ENCODE peak calls at places on chromosomes 3 and 15, in four cellular contexts. J is spleen, A is thoracic aorta, X is cardiac fibroblast. H is an unnamed sample.

GRCh38 chr3:45198264-45199260 is 27.5 kb downstream of the TMEM158 start:
- DNase-seq in A (no peak), J (no peak), X (peak), H (no peak)

GRCh38 chr3:426056-426455 is 229.5 kb downstream of the CHL1 start:
- DNase-seq in A (no peak), X (no peak), J (no peak), H (no peak)

GRCh38 chr3:114527036-114527644 is 233.3 kb downstream of the TIGIT start:
- DNase-seq in X (peak), J (no peak), A (no peak), H (no peak)

GRCh38 chr3:42503251-42503924 is 945 bp downstream of the VIPR1 start:
- DNase-seq in X (no peak), J (peak), A (no peak), H (no peak)

GRCh38 chr15:60423540-60423939 is 25.8 kb upstream of the ANXA2 start:
- DNase-seq in J (no peak), A (no peak), X (peak), H (peak)

GRCh38 chr3:46508850-46509591 is 11.2 kb downstream of the RTP3 start:
- DNase-seq in J (no peak), A (no peak), X (no peak), H (no peak)

GRCh38 chr15:85421116-85421925 is 40.9 kb downstream of the AKAP13 start:
- DNase-seq in A (no peak), X (peak), J (no peak), H (no peak)

GRCh38 chr3:150786791-150787190 is 23.8 kb upstream of the SIAH2 start:
- DNase-seq in X (no peak), J (no peak), A (no peak), H (no peak)

GRCh38 chr3:184029456-184029950 is 2.0 kb upstream of the HTR3D start:
- DNase-seq in X (peak), J (no peak), A (no peak), H (no peak)

GRCh38 chr3:152309535-152310317 is 41.0 kb downstream of the MBNL1 start:
- DNase-seq in A (no peak), J (no peak), X (peak), H (no peak)

GRCh38 chr15:42012241-42012640 is 8.6 kb downstream of the PLA2G4E start:
- DNase-seq in X (no peak), J (no peak), A (no peak), H (no peak)

GRCh38 chr15:29859981-29860745 is 37.9 kb upstream of the TJP1 start:
- DNase-seq in A (no peak), J (no peak), X (peak), H (no peak)

GRCh38 chr15:28269097-28269496 is 52.9 kb downstream of the HERC2 start:
- DNase-seq in J (no peak), A (no peak), X (no peak), H (no peak)

GRCh38 chr3:170465935-170466334 is 47.3 kb downstream of the CLDN11 start:
- DNase-seq in J (no peak), A (no peak), X (no peak), H (no peak)

GRCh38 chr15:89926158-89926557 is 13.4 kb upstream of the ARPIN start:
- DNase-seq in A (no peak), J (no peak), X (peak), H (peak)

GRCh38 chr15:100919481-100920405 is 586 bp downstream of the LRRK1 start:
- DNase-seq in X (peak), A (no peak), J (peak), H (no peak)

GRCh38 chr3:100665230-100665629 is 44.1 kb upstream of the TFG start:
- DNase-seq in A (no peak), J (no peak), X (no peak), H (no peak)

GRCh38 chr3:36989568-36989967 is 3.4 kb downstream of the EPM2AIP1 start:
- DNase-seq in X (no peak), A (no peak), J (no peak), H (no peak)

GRCh38 chr3:171049831-171050444 is 23.4 kb upstream of the SLC2A2 start:
- DNase-seq in X (peak), J (no peak), A (no peak), H (peak)

GRCh38 chr3:69710153-69710977 is 28.9 kb upstream of the MITF start:
- DNase-seq in A (no peak), X (peak), J (no peak), H (no peak)

GRCh38 chr3:67998222-67998760 is 343.9 kb upstream of the SUCLG2 start:
- DNase-seq in A (no peak), J (no peak), X (no peak), H (no peak)

GRCh38 chr3:99817047-99817436 is 620 bp upstream of the CMSS1 start:
- DNase-seq in A (no peak), J (no peak), X (no peak), H (no peak)

GRCh38 chr3:142963266-142964149 is at the start of gene PAQR9:
- DNase-seq in A (no peak), J (peak), X (no peak), H (no peak)

GRCh38 chr3:142652826-142653292 is 56.7 kb downstream of the PLS1 start:
- DNase-seq in J (no peak), X (no peak), A (no peak), H (no peak)

GRCh38 chr3:182910939-182911781 is 69.2 kb downstream of the DCUN1D1 start:
- DNase-seq in X (no peak), J (no peak), A (no peak), H (no peak)

GRCh38 chr15:28114721-28115622 is 15.9 kb upstream of the OCA2 start:
- DNase-seq in X (no peak), J (peak), A (no peak), H (no peak)

GRCh38 chr15:31328999-31329639 is 2.5 kb downstream of the KLF13 start:
- DNase-seq in X (no peak), A (no peak), J (peak), H (no peak)

GRCh38 chr15:32833323-32833944 is 115.6 kb downstream of the GREM1 start:
- DNase-seq in A (no peak), J (no peak), X (no peak), H (no peak)

GRCh38 chr3:47197287-47197686 is 33.4 kb upstream of the SETD2 start:
- DNase-seq in A (no peak), X (no peak), J (no peak), H (no peak)

GRCh38 chr3:169356284-169356955 is 307.1 kb downstream of the MECOM start:
- DNase-seq in X (no peak), J (no peak), A (no peak), H (no peak)

GRCh38 chr3:56917337-56917697 is 115.6 kb upstream of the ARHGEF3 start:
- DNase-seq in X (no peak), J (no peak), A (no peak), H (no peak)

GRCh38 chr3:56919797-56920195 is 118.0 kb upstream of the ARHGEF3 start:
- DNase-seq in J (no peak), A (no peak), X (no peak), H (no peak)

GRCh38 chr3:56917740-56918568 is 116.2 kb upstream of the ARHGEF3 start:
- DNase-seq in X (no peak), A (no peak), J (no peak), H (no peak)

GRCh38 chr3:56916697-56917336 is 115.1 kb upstream of the ARHGEF3 start:
- DNase-seq in X (no peak), J (no peak), A (no peak), H (no peak)

DNA sequence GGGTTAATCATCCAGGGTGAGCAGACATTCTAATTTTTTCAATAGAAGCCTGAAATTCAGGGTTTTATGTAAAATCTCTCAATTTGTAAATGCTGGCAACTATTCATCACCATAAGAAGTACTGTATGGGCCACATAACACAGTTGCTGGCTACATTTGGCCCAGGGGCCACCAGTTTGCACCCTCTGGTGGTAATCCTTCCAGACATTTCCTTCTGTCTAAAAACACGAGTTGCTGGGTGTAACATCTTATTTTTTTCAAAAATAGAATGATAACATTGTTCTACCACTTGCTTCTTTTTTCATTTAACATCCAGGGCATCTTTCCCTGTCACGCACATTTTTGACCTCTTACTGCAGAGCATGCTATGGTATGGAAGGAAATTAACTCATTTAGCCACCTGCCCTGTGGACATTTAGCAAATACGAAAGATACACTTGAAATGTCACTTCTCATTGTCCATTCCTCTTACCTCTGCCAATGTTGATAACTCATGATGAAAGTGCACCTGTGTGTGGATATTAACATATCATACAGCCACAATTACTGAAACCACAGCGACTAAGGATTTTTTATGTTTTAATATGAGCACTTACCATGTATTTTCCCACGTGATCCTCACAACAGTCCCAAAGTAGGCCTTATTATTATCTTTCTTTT is 117.5 kb upstream of the ARHGEF3 start:
- DNase-seq in X (no peak), J (no peak), A (no peak), H (no peak)
- TF ChIP-seq CTCF in X (no peak), J (no peak), A (no peak), H (no peak)

DNA sequence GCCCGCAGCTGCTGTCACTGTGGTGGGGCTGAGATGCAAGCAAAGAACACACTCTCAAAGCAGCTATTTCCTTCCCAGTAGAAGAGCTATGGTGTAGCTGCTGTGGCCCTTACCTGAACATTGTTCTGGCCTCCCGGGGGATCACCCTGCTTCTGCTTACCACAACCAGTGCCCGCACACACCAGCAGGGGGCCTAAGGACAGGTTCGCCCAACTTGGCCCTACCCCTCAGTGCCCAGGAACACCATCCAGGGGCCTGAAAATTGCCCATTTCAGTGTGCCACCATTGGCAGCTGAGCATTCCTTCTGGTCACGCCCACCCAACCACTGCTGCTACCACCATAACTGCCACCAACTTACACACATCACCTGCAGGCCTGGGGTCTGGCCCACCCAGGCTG is 113.0 kb downstream of the TP63 start:
- DNase-seq in J (no peak), A (no peak), X (no peak), H (no peak)
- TF ChIP-seq CTCF in J (no peak), A (no peak), X (no peak), H (no peak)

DNA sequence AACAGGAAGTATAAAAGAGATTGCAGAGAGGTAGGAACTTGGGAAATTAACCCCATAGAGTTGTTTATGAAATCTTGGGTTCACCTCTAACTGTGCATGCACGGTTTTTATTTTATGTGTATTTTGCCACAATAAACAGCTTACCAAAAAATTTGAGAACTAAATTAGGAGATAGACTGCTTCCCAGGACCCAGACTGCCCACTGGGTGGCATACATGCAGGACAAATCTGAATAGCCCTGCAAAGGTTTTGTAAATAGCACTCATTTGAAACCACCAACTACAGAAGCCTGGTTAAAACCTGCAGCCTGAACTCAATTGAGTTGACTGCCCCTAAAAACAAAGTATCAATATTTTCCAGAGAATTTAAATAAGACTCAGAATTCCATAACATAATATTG is 96.4 kb upstream of the SLCO2A1 start:
- DNase-seq in J (no peak), X (peak), A (no peak), H (no peak)
- TF ChIP-seq CTCF in J (no peak), X (peak), A (no peak), H (peak)

DNA sequence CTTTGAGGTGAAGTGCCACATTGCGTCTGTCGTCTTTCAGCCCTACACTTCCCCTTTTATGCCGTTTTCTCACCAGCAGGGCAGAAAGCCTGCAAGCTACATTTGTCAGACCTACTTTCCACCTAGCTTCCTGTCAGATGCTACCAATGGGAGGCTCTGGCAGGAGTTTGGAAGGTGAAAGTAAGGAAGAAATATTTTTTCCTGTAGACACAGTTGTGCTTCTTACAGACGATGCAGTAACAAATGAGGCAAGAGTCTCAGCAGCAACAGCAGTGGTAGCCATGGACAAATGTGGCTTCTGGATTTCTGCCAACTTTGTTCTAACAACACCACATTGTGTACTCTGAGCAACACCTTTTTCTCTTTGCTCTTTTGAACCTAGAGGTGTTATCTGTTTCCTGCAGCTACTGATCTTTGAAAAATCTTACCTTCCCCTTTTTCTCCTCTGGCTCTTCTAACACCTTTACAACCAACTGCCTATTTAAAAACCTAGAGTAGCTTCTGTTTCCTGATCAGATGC is 70.6 kb upstream of the STT3B start:
- DNase-seq in X (no peak), A (no peak), J (no peak), H (no peak)
- TF ChIP-seq CTCF in X (no peak), A (no peak), J (peak), H (no peak)

DNA sequence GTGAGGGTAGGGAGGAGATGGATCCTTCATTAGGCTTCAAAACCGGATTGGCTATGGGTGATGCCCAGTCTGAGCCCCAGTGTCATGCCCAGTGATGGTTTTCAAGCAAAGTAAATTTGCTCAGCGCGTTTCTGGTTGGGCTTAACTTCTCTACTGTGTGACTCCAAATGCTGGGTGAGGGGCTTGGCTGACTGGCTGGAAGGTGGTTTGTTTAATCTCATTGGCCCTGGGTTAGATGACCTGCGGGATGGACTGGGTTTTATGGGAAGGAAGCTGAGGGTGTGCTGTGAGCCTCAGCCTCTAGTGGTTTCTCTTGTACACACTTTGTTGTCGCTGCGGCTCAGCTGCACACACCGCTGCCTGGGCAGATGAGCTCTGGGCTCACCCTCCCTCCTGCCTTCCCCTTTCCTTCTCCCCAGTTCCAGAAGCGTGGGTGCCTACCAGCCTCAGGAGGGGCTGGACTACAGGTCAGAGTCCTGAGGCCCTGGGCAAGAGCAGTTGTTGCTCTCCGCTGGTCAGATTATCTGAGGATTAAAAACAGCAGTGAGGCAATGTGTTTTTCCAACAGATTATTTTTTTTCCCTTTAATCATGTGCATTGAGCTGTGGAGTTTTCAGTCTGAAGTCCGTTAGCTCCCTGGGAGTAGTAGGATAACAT is 18.6 kb downstream of the PDIA5 start:
- DNase-seq in X (no peak), A (no peak), J (peak), H (no peak)
- TF ChIP-seq CTCF in X (no peak), A (no peak), J (no peak), H (no peak)

GRCh38 chr3:17140670-17141505 is 256.1 kb downstream of the PLCL2 start:
- DNase-seq in J (no peak), X (peak), A (peak), H (peak)
- TF ChIP-seq CTCF in J (no peak), X (no peak), A (peak), H (no peak)